ENCODE peak calls at places on chromosomes 2 and 18, in eight cellular contexts. One of them, this sample, is unnamed.

GRCh38 chr2:232420463-232421188 is 14.0 kb downstream of the ALPG start:
- DNase-seq in cardiac fibroblast: peak; percentile 7
- DNase-seq in AG09309: no peak
- DNase-seq in A549: peak; percentile 25
- DNase-seq in adrenal gland: no peak
- DNase-seq in left lung: peak; percentile 85
- DNase-seq in GM20000: no peak
- DNase-seq in GM12865: peak; percentile 41
- DNase-seq in this sample: no peak

GRCh38 chr2:209636066-209636465 is 135.6 kb upstream of the UNC80 start:
- DNase-seq in cardiac fibroblast: no peak
- DNase-seq in AG09309: no peak
- DNase-seq in A549: no peak
- DNase-seq in adrenal gland: no peak
- DNase-seq in left lung: no peak
- DNase-seq in GM20000: no peak
- DNase-seq in GM12865: no peak
- DNase-seq in this sample: no peak

GRCh38 chr2:222904557-222905258 is 43.9 kb downstream of the ACSL3 start:
- DNase-seq in cardiac fibroblast: peak; percentile 85
- DNase-seq in AG09309: peak; percentile 62
- DNase-seq in A549: no peak
- DNase-seq in adrenal gland: no peak
- DNase-seq in left lung: no peak
- DNase-seq in GM20000: no peak
- DNase-seq in GM12865: no peak
- DNase-seq in this sample: no peak

GRCh38 chr18:10476430-10476829 is 22.0 kb downstream of the APCDD1 start:
- DNase-seq in cardiac fibroblast: no peak
- DNase-seq in AG09309: peak; percentile 74
- DNase-seq in A549: no peak
- DNase-seq in adrenal gland: peak; percentile 42
- DNase-seq in left lung: no peak
- DNase-seq in GM20000: no peak
- DNase-seq in GM12865: no peak
- DNase-seq in this sample: no peak

GRCh38 chr2:48545244-48545643 is 15.3 kb downstream of the STON1 start:
- DNase-seq in cardiac fibroblast: no peak
- DNase-seq in AG09309: no peak
- DNase-seq in A549: no peak
- DNase-seq in adrenal gland: no peak
- DNase-seq in left lung: no peak
- DNase-seq in GM20000: no peak
- DNase-seq in GM12865: no peak
- DNase-seq in this sample: no peak

GRCh38 chr2:1054399-1054798 is 103.8 kb downstream of the SNTG2 start:
- DNase-seq in cardiac fibroblast: no peak
- DNase-seq in AG09309: no peak
- DNase-seq in A549: no peak
- DNase-seq in adrenal gland: no peak
- DNase-seq in left lung: no peak
- DNase-seq in GM20000: no peak
- DNase-seq in GM12865: no peak
- DNase-seq in this sample: no peak

GRCh38 chr2:694174-694573 is 17.0 kb upstream of the TMEM18 start:
- DNase-seq in cardiac fibroblast: peak; percentile 18
- DNase-seq in AG09309: no peak
- DNase-seq in A549: no peak
- DNase-seq in adrenal gland: no peak
- DNase-seq in left lung: no peak
- DNase-seq in GM20000: no peak
- DNase-seq in GM12865: no peak
- DNase-seq in this sample: no peak

GRCh38 chr2:127453392-127454171 is 35.4 kb downstream of the PROC start:
- DNase-seq in cardiac fibroblast: peak; percentile 16
- DNase-seq in AG09309: no peak
- DNase-seq in A549: no peak
- DNase-seq in adrenal gland: no peak
- DNase-seq in left lung: no peak
- DNase-seq in GM20000: peak; percentile 19
- DNase-seq in GM12865: peak; percentile 6
- DNase-seq in this sample: no peak

GRCh38 chr2:101152195-101153076 is 1.3 kb upstream of the TBC1D8 start:
- DNase-seq in cardiac fibroblast: peak; percentile 73
- DNase-seq in AG09309: no peak
- DNase-seq in A549: peak; percentile 57
- DNase-seq in adrenal gland: peak; percentile 25
- DNase-seq in left lung: no peak
- DNase-seq in GM20000: peak; percentile 86
- DNase-seq in GM12865: peak; percentile 90
- DNase-seq in this sample: no peak

GRCh38 chr2:237695201-237695780 is 67.9 kb downstream of the LRRFIP1 start:
- DNase-seq in cardiac fibroblast: peak; percentile 95
- DNase-seq in AG09309: peak; percentile 76
- DNase-seq in A549: peak; percentile 55
- DNase-seq in adrenal gland: no peak
- DNase-seq in left lung: no peak
- DNase-seq in GM20000: no peak
- DNase-seq in GM12865: peak; percentile 82
- DNase-seq in this sample: no peak

GRCh38 chr18:57585846-57586242 is 658 bp downstream of the FECH start:
- DNase-seq in cardiac fibroblast: peak; percentile 3
- DNase-seq in AG09309: no peak
- DNase-seq in A549: no peak
- DNase-seq in adrenal gland: no peak
- DNase-seq in left lung: no peak
- DNase-seq in GM20000: no peak
- DNase-seq in GM12865: peak; percentile 20
- DNase-seq in this sample: no peak

GRCh38 chr2:160411167-160411566 is 82.4 kb downstream of the RBMS1 start:
- DNase-seq in cardiac fibroblast: peak; percentile 74
- DNase-seq in AG09309: no peak
- DNase-seq in A549: no peak
- DNase-seq in adrenal gland: peak; percentile 36
- DNase-seq in left lung: no peak
- DNase-seq in GM20000: no peak
- DNase-seq in GM12865: peak; percentile 15
- DNase-seq in this sample: no peak

GRCh38 chr2:67502346-67503065 is 105.4 kb downstream of the ETAA1 start:
- DNase-seq in cardiac fibroblast: peak; percentile 50
- DNase-seq in AG09309: no peak
- DNase-seq in A549: no peak
- DNase-seq in adrenal gland: no peak
- DNase-seq in left lung: no peak
- DNase-seq in GM20000: no peak
- DNase-seq in GM12865: no peak
- DNase-seq in this sample: no peak

GRCh38 chr2:36889782-36890181 is 76.6 kb downstream of the STRN start:
- DNase-seq in cardiac fibroblast: peak; percentile 98
- DNase-seq in AG09309: peak; percentile 88
- DNase-seq in A549: peak; percentile 89
- DNase-seq in adrenal gland: no peak
- DNase-seq in left lung: no peak
- DNase-seq in GM20000: no peak
- DNase-seq in GM12865: no peak
- DNase-seq in this sample: no peak

GRCh38 chr2:67701011-67701410 is 303.9 kb downstream of the ETAA1 start:
- DNase-seq in cardiac fibroblast: no peak
- DNase-seq in AG09309: peak; percentile 18
- DNase-seq in A549: no peak
- DNase-seq in adrenal gland: no peak
- DNase-seq in left lung: no peak
- DNase-seq in GM20000: no peak
- DNase-seq in GM12865: no peak
- DNase-seq in this sample: no peak

GRCh38 chr2:201807452-201807980 is 1.2 kb downstream of the CDK15 start:
- DNase-seq in cardiac fibroblast: peak; percentile 81
- DNase-seq in AG09309: peak; percentile 72
- DNase-seq in A549: no peak
- DNase-seq in adrenal gland: peak; percentile 34
- DNase-seq in left lung: no peak
- DNase-seq in GM20000: no peak
- DNase-seq in GM12865: no peak
- DNase-seq in this sample: no peak

GRCh38 chr2:204260162-204260877 is 285.0 kb upstream of the PARD3B start:
- DNase-seq in cardiac fibroblast: peak; percentile 84
- DNase-seq in AG09309: peak; percentile 44
- DNase-seq in A549: peak; percentile 63
- DNase-seq in adrenal gland: peak; percentile 51
- DNase-seq in left lung: no peak
- DNase-seq in GM20000: peak; percentile 36
- DNase-seq in GM12865: peak; percentile 46
- DNase-seq in this sample: no peak

GRCh38 chr2:8678731-8679566 is 2.9 kb upstream of the ID2 start:
- DNase-seq in cardiac fibroblast: peak; percentile 87
- DNase-seq in AG09309: peak; percentile 77
- DNase-seq in A549: peak; percentile 89
- DNase-seq in adrenal gland: peak; percentile 92
- DNase-seq in left lung: peak; percentile 99
- DNase-seq in GM20000: peak; percentile 97
- DNase-seq in GM12865: peak; percentile 97
- DNase-seq in this sample: peak; percentile 50
- TF ChIP-seq CTCF in cardiac fibroblast: no peak
- TF ChIP-seq CTCF in AG09309: no peak
- TF ChIP-seq CTCF in A549: no peak
- TF ChIP-seq CTCF in adrenal gland: no peak
- TF ChIP-seq CTCF in left lung: no peak
- TF ChIP-seq CTCF in GM20000: no peak
- TF ChIP-seq CTCF in GM12865: no peak
- TF ChIP-seq CTCF in this sample: no peak

GRCh38 chr2:55419514-55420243 is at the start of gene CCDC88A:
- DNase-seq in cardiac fibroblast: peak; percentile 98
- DNase-seq in AG09309: peak; percentile 96
- DNase-seq in A549: peak; percentile 85
- DNase-seq in adrenal gland: peak; percentile 98
- DNase-seq in left lung: peak; percentile 97
- DNase-seq in GM20000: peak; percentile 91
- DNase-seq in GM12865: peak; percentile 99
- DNase-seq in this sample: peak; percentile 86
- TF ChIP-seq CTCF in cardiac fibroblast: peak; percentile 25
- TF ChIP-seq CTCF in AG09309: peak; percentile 14
- TF ChIP-seq CTCF in A549: no peak
- TF ChIP-seq CTCF in adrenal gland: peak; percentile 55
- TF ChIP-seq CTCF in left lung: peak; percentile 16
- TF ChIP-seq CTCF in GM20000: no peak
- TF ChIP-seq CTCF in GM12865: no peak
- TF ChIP-seq CTCF in this sample: no peak

DNA sequence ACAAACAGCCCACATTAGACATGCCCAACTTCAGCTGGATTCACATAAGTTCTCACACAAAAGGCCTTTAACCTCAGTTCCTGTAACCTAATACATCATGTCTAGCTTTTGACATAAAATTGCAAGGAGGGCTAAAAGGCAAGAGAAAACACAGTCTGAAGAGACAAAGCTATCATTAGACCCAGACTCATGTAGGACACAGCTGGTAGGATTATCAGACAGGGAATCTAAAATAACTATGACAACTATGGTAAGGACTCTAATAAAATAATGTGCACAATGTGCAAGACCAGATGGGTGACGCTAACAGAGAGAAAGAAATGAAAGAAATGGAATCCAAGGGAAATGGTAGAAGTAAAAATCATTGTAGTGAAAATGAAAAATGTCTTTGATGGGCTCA is 643.2 kb upstream of the RAB6C start:
- DNase-seq in cardiac fibroblast: no peak
- DNase-seq in AG09309: no peak
- DNase-seq in A549: no peak
- DNase-seq in adrenal gland: no peak
- DNase-seq in left lung: no peak
- DNase-seq in GM20000: no peak
- DNase-seq in GM12865: no peak
- DNase-seq in this sample: no peak
- TF ChIP-seq CTCF in cardiac fibroblast: no peak
- TF ChIP-seq CTCF in AG09309: no peak
- TF ChIP-seq CTCF in A549: no peak
- TF ChIP-seq CTCF in adrenal gland: no peak
- TF ChIP-seq CTCF in left lung: no peak
- TF ChIP-seq CTCF in GM20000: no peak
- TF ChIP-seq CTCF in GM12865: no peak
- TF ChIP-seq CTCF in this sample: no peak

GRCh38 chr2:219731173-219731572 is 103.7 kb downstream of the SLC4A3 start:
- DNase-seq in cardiac fibroblast: no peak
- DNase-seq in AG09309: no peak
- DNase-seq in A549: no peak
- DNase-seq in adrenal gland: no peak
- DNase-seq in left lung: no peak
- DNase-seq in GM20000: no peak
- DNase-seq in GM12865: no peak
- DNase-seq in this sample: no peak
- TF ChIP-seq CTCF in cardiac fibroblast: no peak
- TF ChIP-seq CTCF in AG09309: no peak
- TF ChIP-seq CTCF in A549: peak; percentile 13
- TF ChIP-seq CTCF in adrenal gland: no peak
- TF ChIP-seq CTCF in left lung: no peak
- TF ChIP-seq CTCF in GM20000: no peak
- TF ChIP-seq CTCF in GM12865: no peak
- TF ChIP-seq CTCF in this sample: no peak

GRCh38 chr2:70767699-70768584 is at the start of gene ADD2:
- DNase-seq in cardiac fibroblast: peak; percentile 3
- DNase-seq in AG09309: no peak
- DNase-seq in A549: peak; percentile 76
- DNase-seq in adrenal gland: peak; percentile 16
- DNase-seq in left lung: peak; percentile 70
- DNase-seq in GM20000: peak; percentile 76
- DNase-seq in GM12865: peak; percentile 24
- DNase-seq in this sample: peak; percentile 53
- TF ChIP-seq CTCF in cardiac fibroblast: no peak
- TF ChIP-seq CTCF in AG09309: no peak
- TF ChIP-seq CTCF in A549: peak; percentile 97
- TF ChIP-seq CTCF in adrenal gland: no peak
- TF ChIP-seq CTCF in left lung: no peak
- TF ChIP-seq CTCF in GM20000: no peak
- TF ChIP-seq CTCF in GM12865: peak; percentile 16
- TF ChIP-seq CTCF in this sample: no peak

GRCh38 chr2:6831229-6831628 is 34.5 kb downstream of the CMPK2 start:
- DNase-seq in cardiac fibroblast: no peak
- DNase-seq in AG09309: no peak
- DNase-seq in A549: no peak
- DNase-seq in adrenal gland: no peak
- DNase-seq in left lung: no peak
- DNase-seq in GM20000: no peak
- DNase-seq in GM12865: no peak
- DNase-seq in this sample: no peak
- TF ChIP-seq CTCF in cardiac fibroblast: no peak
- TF ChIP-seq CTCF in AG09309: no peak
- TF ChIP-seq CTCF in A549: no peak
- TF ChIP-seq CTCF in adrenal gland: no peak
- TF ChIP-seq CTCF in left lung: no peak
- TF ChIP-seq CTCF in GM20000: no peak
- TF ChIP-seq CTCF in GM12865: no peak
- TF ChIP-seq CTCF in this sample: no peak

DNA sequence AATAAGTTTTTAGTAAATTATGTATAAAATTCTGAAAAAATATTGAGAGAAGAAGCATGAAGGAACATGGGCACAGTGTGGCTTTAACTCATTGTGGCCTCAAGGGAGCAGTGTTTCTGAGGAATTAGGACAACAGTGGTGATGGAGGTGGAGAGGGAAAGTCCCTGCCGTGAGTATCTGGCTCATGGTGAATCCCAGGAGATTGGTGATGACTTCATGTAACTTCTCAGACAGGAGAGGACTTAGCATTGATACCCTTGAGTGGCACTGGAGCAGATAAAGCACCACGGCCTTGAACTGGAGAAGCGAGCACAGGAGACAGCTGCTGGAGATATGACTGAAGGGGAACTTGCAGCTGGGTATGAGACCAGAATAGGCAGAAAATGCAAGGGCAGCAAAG is 35.0 kb upstream of the LRP1B start:
- DNase-seq in cardiac fibroblast: peak; percentile 75
- DNase-seq in AG09309: no peak
- DNase-seq in A549: peak; percentile 11
- DNase-seq in adrenal gland: no peak
- DNase-seq in left lung: no peak
- DNase-seq in GM20000: peak; percentile 12
- DNase-seq in GM12865: peak; percentile 71
- DNase-seq in this sample: no peak
- TF ChIP-seq CTCF in cardiac fibroblast: peak; percentile 38
- TF ChIP-seq CTCF in AG09309: peak; percentile 29
- TF ChIP-seq CTCF in A549: peak; percentile 49
- TF ChIP-seq CTCF in adrenal gland: no peak
- TF ChIP-seq CTCF in left lung: no peak
- TF ChIP-seq CTCF in GM20000: peak; percentile 15
- TF ChIP-seq CTCF in GM12865: peak; percentile 32
- TF ChIP-seq CTCF in this sample: no peak